ENCODE peak calls at places on chromosome 15, in four cellular contexts. F, I, C and V are unnamed samples.

GRCh38 chr15:43769584-43770228 is 7.1 kb downstream of the ELL3 start:
- DNase-seq in F (no peak), I (peak; percentile 82), C (peak; percentile 78), V (peak; percentile 58)

GRCh38 chr15:81160312-81161214 is 26.5 kb downstream of the CFAP161 start:
- DNase-seq in F (peak; percentile 61), I (peak; percentile 95), C (peak; percentile 96), V (peak; percentile 76)

GRCh38 chr15:75114327-75114726 is 87.4 kb upstream of the C15orf39 start:
- DNase-seq in F (no peak), I (no peak), C (no peak), V (no peak)

GRCh38 chr15:50883903-50884302 is 24.6 kb upstream of the AP4E1 start:
- DNase-seq in F (no peak), I (peak; percentile 73), C (peak; percentile 65), V (peak; percentile 67)

GRCh38 chr15:101463265-101463664 is 26.2 kb downstream of the PCSK6 start:
- DNase-seq in F (no peak), I (no peak), C (no peak), V (no peak)

GRCh38 chr15:25022233-25022632 is 67.4 kb downstream of the SNRPN start:
- DNase-seq in F (no peak), I (peak; percentile 62), C (peak; percentile 59), V (peak; percentile 49)

GRCh38 chr15:88981244-88982215 is 68.4 kb upstream of the MFGE8 start:
- DNase-seq in F (no peak), I (no peak), C (no peak), V (peak; percentile 37)

GRCh38 chr15:33028495-33028894 is 166.0 kb downstream of the FMN1 start:
- DNase-seq in F (no peak), I (peak; percentile 41), C (no peak), V (no peak)

GRCh38 chr15:100007609-100008008 is 274.4 kb upstream of the LYSMD4 start:
- DNase-seq in F (no peak), I (no peak), C (no peak), V (no peak)

GRCh38 chr15:94526071-94526689 is 294.8 kb downstream of the MCTP2 start:
- DNase-seq in F (no peak), I (no peak), C (no peak), V (no peak)

GRCh38 chr15:100133001-100133400 is 208.8 kb downstream of the ADAMTS17 start:
- DNase-seq in F (no peak), I (no peak), C (no peak), V (no peak)

GRCh38 chr15:29815000-29815704 is 7.1 kb downstream of the TJP1 start:
- DNase-seq in F (peak; percentile 20), I (peak; percentile 51), C (peak; percentile 40), V (peak; percentile 52)

GRCh38 chr15:41982133-41982930 is 10.0 kb upstream of the EHD4 start:
- DNase-seq in F (no peak), I (peak; percentile 44), C (peak; percentile 40), V (no peak)

DNA sequence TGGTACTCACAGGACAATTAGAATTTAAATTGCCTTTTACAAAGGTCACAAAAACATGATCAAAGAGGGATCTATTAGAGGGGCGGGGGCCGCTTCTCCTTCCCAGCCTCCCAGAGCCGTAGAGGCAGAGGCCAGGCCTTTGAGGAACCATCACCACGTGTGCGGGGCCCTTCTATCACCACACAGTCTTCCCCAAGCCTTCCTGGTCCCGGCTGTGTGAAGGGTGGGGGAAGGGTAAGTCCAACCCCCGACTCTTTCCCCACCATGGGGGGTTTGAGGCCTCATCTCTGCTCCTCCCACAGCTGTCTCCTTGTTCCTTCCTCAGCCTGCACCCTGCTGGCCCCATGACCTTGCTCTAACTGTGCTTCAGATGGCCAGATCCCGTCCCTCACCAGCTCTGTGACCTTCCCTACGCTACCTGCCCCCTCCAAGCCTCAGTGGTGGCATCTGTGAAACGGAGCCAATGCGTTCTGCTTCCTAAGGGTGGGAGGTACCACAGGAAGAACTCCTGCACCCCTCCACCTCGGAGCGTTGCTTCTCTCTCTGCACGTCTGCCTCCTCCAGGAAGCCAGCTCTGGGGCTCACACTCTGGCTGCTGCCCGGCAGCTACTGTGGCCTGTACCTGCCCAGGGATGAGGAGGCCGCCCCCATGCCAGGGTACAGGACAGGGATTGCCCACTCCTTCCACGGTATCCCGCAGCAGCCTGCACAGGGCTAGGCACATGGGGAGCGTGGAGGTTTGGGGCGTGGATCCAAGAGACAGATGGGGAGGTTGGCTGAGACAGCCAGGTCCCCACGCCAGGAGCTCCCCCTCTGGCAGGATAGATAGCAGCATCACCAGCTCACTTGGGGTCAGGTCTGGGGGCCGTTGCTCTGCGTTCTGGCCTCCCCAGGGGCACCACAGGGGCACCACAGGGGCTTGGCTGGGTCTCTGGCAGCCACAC is 83.8 kb downstream of the LINGO1 start:
- DNase-seq in F (no peak), I (no peak), C (no peak), V (no peak)
- TF ChIP-seq CTCF in F (no peak), I (no peak), C (no peak), V (no peak)

GRCh38 chr15:63482874-63483323 is 21.5 kb upstream of the USP3 start:
- DNase-seq in F (no peak), I (peak; percentile 29), C (no peak), V (no peak)

GRCh38 chr15:63484433-63484832 is 20.0 kb upstream of the USP3 start:
- DNase-seq in F (no peak), I (no peak), C (no peak), V (no peak)

GRCh38 chr15:63481105-63481810 is 23.1 kb upstream of the USP3 start:
- DNase-seq in F (no peak), I (peak; percentile 34), C (no peak), V (no peak)

GRCh38 chr15:63480441-63480821 is 24.0 kb upstream of the USP3 start:
- DNase-seq in F (no peak), I (no peak), C (no peak), V (no peak)

DNA sequence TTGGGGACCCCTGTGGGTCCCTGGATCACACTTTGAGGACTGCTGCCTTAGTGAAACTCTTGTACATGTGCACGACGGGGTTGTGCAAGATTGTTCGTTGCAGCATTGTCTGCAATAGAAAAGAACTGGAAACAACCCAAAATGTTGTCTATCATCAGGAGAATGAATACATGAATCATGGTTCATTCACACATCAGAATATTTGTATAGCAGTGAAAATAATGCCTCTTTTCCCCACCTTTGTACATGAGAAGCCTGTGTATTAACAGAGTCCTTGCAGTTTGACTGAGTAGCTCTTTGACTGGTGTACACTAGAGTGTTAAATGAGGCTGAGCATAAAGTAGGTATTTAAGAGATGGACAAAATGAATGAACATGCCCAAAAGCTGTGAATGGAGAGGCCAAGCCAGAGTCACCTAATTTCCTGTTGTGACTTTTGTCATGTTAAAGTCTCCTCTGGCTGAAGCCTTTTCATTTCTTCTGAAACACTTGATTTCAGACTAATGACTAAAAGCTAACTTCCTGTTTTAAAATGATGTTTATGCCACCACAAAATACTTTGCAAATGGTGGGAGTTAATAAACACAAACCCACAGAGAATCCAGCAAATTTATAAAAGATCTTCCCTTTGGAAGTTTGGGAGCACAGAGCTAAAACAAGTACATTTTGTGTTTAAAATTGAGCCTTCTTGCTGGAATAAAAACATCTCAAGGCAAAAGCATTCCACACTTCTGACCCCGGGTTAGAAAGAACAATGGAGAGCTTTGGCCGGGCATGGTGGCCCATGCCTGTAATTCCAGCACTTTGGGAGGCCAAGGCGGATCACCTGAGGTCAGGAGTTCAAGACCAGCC is 20.6 kb upstream of the USP3 start:
- DNase-seq in F (no peak), I (peak; percentile 89), C (peak; percentile 90), V (no peak)
- H3K4me3 ChIP-seq in F (no peak overlapping the region), I (no peak overlapping the region), C (no peak overlapping the region), V (no peak overlapping the region)

DNA sequence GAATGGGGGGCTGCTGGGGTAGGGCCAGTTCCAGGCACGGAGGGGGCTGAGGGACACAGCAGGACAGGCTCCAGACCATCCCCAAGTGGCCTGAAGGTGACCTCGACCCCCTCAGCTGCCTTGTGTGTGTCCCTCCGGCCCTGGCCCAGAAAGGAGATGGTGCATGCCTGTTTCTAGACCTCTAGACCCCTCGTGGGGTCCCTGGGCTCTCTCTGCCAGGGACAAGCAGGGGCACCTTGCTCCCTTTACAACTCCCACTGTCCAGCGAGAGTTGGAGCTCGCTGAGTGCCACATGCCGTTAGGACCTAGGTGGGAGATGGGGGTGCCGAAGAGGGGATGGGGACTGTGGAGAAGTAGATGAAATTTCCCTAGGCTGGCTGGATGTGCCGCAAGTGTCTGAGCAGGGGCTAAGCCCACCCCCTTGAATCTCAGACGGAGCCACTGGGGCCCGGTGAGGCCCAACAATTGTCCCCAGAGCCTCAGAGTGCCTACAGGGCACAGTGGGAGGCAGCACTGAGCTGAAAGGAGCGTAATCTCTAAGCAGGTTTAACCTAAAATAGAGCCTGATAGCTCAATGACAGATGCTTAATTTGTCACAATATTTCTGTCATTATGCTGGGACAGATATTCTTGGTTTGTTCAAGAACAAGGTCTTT is 23.7 kb upstream of the KLF13 start:
- DNase-seq in F (peak; percentile 8), I (no peak), C (no peak), V (no peak)
- TF ChIP-seq CTCF in F (no peak), I (no peak), C (no peak), V (no peak)

DNA sequence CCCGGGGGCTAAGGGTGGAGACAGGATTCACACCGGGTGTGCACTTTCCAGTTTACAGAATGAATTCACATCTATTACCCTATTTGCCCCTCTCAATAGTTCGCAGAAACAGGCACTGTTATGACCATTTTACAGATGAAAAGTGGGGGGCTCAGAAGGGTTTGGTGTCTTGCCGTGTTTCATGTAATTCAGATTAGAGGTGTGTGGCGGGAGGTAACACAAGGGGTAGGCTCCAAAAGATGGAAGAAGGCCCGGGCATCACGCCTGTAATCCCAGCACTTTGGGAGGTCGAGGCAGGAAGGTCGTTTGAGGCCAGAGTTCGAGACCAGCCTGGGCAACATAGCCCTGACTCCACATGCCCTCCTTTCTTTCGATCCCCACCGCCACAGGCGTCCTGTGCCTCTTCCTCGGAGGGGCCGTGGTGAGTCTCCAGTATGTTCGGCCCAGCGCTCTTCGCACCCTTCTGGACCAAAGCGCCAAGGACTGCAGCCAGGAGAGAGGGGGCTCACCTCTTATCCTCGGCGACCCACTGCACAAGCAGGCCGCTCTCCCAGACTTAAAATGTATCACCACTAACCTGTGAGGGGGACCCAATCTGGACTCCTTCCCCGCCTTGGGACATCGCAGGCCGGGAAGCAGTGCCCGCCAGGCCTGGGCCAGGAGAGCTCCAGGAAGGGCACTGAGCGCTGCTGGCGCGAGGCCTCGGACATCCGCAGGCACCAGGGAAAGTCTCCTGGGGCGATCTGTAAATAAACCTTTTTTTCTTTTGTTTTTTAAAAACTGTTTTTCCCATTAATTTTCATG is 3.4 kb downstream of the DUOXA2 start:
- DNase-seq in F (no peak), I (no peak), C (no peak), V (no peak)
- H3K4me3 ChIP-seq in F (peak overlapping the region; percentile 56), I (no peak overlapping the region), C (no peak overlapping the region), V (no peak overlapping the region)

GRCh38 chr15:85858586-85859375 is 64.1 kb upstream of the KLHL25 start:
- DNase-seq in F (peak; percentile 54), I (peak; percentile 68), C (peak; percentile 69), V (peak; percentile 39)
- TF ChIP-seq CTCF in F (peak; percentile 75), I (peak; percentile 77), C (peak; percentile 78), V (peak; percentile 81)

DNA sequence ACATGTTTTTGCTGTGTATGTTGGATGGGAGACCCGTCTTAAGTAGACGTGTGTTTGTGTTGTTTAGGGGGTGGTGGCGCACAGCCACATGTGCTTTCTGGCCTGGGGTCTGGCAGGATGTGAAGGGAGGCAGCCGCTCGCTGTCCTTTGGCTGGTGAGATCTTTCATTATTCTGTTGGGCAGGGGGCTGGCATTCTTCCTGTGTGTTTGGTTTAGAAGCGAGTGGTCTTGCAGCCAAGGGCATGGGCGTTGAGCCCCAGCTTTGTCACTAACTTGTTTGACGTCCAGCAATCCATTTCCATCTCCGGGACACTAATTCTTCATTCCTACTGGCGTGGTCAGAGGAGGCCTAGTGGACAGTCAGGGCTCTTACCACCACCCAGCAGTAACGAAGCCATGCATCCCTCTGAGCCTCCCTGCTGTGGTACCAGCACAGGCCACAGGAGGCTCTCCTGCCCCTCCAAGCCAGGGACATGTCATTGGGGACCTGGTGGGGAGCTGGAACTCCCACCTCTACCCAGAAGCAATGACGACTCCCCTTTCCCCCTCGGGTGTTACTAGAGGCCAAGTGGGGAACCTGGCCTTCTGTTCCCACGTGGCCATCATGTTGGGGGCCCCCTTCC is 10.7 kb downstream of the THSD4 start:
- DNase-seq in F (peak; percentile 32), I (peak; percentile 66), C (no peak), V (no peak)
- H3K4me3 ChIP-seq in F (no peak overlapping the region), I (no peak overlapping the region), C (no peak overlapping the region), V (no peak overlapping the region)